ENCODE peak calls at places on chromosomes 5 and 9, in eight cellular contexts. M is activated naive CD8-positive, alpha-beta T cell treated with anti-CD3 and anti-CD28 coated beads, Interleukin-2, amount 50 U/mL, for 24 hours; W is upper lobe of left lung; E is mucosa of descending colon; O is heart right ventricle; D is RWPE2; G is CD4-positive, CD25-positive, alpha-beta regulatory T cell; P is activated CD4-positive, CD25-positive, alpha-beta regulatory T cell treated with anti-CD3 and anti-CD28 coated beads, Interleukin-2, amount 50 U/mL, for 24 hours. R is an unnamed sample.

GRCh38 chr9:75699017-75699416 is 191.5 kb upstream of the PCSK5 start:
- ATAC-seq in M (no peak), W (no peak), E (no peak), O (no peak), D (no peak), G (no peak), P (no peak), R (no peak)

GRCh38 chr5:53031695-53032096 is 42.5 kb downstream of the ITGA2 start:
- ATAC-seq in M (peak), W (peak), E (peak), O (peak), D (peak), G (peak), P (peak), R (peak)

GRCh38 chr9:134243778-134244467 is 79.6 kb upstream of the RNU6ATAC start:
- ATAC-seq in M (peak), W (peak), E (peak), O (peak), D (no peak), G (peak), P (peak), R (peak)

GRCh38 chr5:120936652-120937051 is 472.6 kb downstream of the PRR16 start:
- ATAC-seq in M (no peak), W (peak), E (no peak), O (no peak), D (no peak), G (no peak), P (no peak), R (no peak)

GRCh38 chr5:121863753-121864152 is 12.1 kb downstream of the FTMT start:
- ATAC-seq in M (no peak), W (no peak), E (peak), O (no peak), D (no peak), G (no peak), P (no peak), R (no peak)

GRCh38 chr5:1961952-1962595 is 79.3 kb upstream of the IRX4 start:
- ATAC-seq in M (no peak), W (no peak), E (no peak), O (no peak), D (no peak), G (no peak), P (no peak), R (no peak)

GRCh38 chr5:148831590-148832565 is 5.5 kb downstream of the ADRB2 start:
- ATAC-seq in M (no peak), W (peak), E (peak), O (peak), D (no peak), G (no peak), P (no peak), R (no peak)

GRCh38 chr5:105407190-105407589 is 1844.6 kb upstream of the NUDT12 start:
- ATAC-seq in M (no peak), W (no peak), E (no peak), O (no peak), D (no peak), G (no peak), P (no peak), R (no peak)

GRCh38 chr9:99948896-99949295 is 42.4 kb downstream of the STX17 start:
- ATAC-seq in M (no peak), W (no peak), E (peak), O (no peak), D (no peak), G (no peak), P (no peak), R (no peak)

GRCh38 chr5:148923023-148923422 is 96.6 kb downstream of the ADRB2 start:
- ATAC-seq in M (no peak), W (no peak), E (no peak), O (no peak), D (no peak), G (no peak), P (no peak), R (no peak)

GRCh38 chr5:96922452-96923244 is 13.2 kb upstream of the LNPEP start:
- ATAC-seq in M (no peak), W (no peak), E (no peak), O (no peak), D (no peak), G (no peak), P (no peak), R (no peak)

GRCh38 chr5:178279026-178279722 is 46.6 kb upstream of the PHYKPL start:
- ATAC-seq in M (no peak), W (no peak), E (no peak), O (no peak), D (no peak), G (no peak), P (no peak), R (no peak)

GRCh38 chr5:80230269-80230992 is 25.4 kb downstream of the SERINC5 start:
- ATAC-seq in M (no peak), W (no peak), E (peak), O (no peak), D (no peak), G (no peak), P (no peak), R (no peak)

GRCh38 chr5:99020698-99021048 is 91.9 kb upstream of the CHD1 start:
- ATAC-seq in M (no peak), W (no peak), E (peak), O (no peak), D (no peak), G (no peak), P (no peak), R (no peak)

GRCh38 chr9:110875275-110875674 is 163.0 kb downstream of the LPAR1 start:
- ATAC-seq in M (no peak), W (peak), E (peak), O (peak), D (no peak), G (no peak), P (no peak), R (no peak)

GRCh38 chr9:124267271-124267807 is 9.6 kb downstream of the NEK6 start:
- ATAC-seq in M (no peak), W (peak), E (peak), O (no peak), D (peak), G (peak), P (no peak), R (no peak)

GRCh38 chr5:6862306-6862705 is 149.1 kb downstream of the TENT4A start:
- ATAC-seq in M (no peak), W (no peak), E (no peak), O (no peak), D (no peak), G (no peak), P (no peak), R (no peak)

GRCh38 chr5:98804066-98804465 is 30.6 kb downstream of the RGMB start:
- ATAC-seq in M (no peak), W (no peak), E (no peak), O (no peak), D (peak), G (no peak), P (no peak), R (no peak)

GRCh38 chr5:123262275-123262823 is 160.9 kb downstream of the CEP120 start:
- ATAC-seq in M (no peak), W (peak), E (no peak), O (no peak), D (no peak), G (no peak), P (no peak), R (no peak)